ENCODE peak calls at places on chromosomes 4 and X, in seven cellular contexts. P, R, Q, Z, B, V and N are unnamed samples.

GRCh38 chr4:123408471-123409084 is 12.0 kb downstream of the SPRY1 start:
- DNase-seq in P (no peak), R (no peak), Q (no peak), Z (no peak), B (no peak), V (no peak), N (no peak)

GRCh38 chr4:110631582-110632505 is 9.0 kb upstream of the PITX2 start:
- DNase-seq in P (peak), R (peak), Q (peak), Z (no peak), B (peak), V (peak), N (peak)

GRCh38 chr4:100782356-100782755 is 264.5 kb upstream of the EMCN start:
- DNase-seq in P (no peak), R (no peak), Q (no peak), Z (no peak), B (no peak), V (no peak), N (no peak)

GRCh38 chr4:109121561-109121960 is 180.9 kb downstream of the COL25A1 start:
- DNase-seq in P (no peak), R (no peak), Q (no peak), Z (no peak), B (no peak), V (no peak), N (no peak)

GRCh38 chr4:141853091-141853734 is 216.8 kb downstream of the IL15 start:
- DNase-seq in P (no peak), R (no peak), Q (no peak), Z (no peak), B (no peak), V (peak), N (no peak)

GRCh38 chrX:77597090-77597489 is 149.9 kb downstream of the FGF16 start:
- DNase-seq in P (peak), R (no peak), Q (no peak), Z (no peak), B (no peak), V (no peak), N (no peak)

GRCh38 chr4:113759696-113760093 is 1.8 kb downstream of the CAMK2D start:
- DNase-seq in P (no peak), R (no peak), Q (no peak), Z (no peak), B (no peak), V (no peak), N (no peak)

GRCh38 chr4:78865451-78865850 is 73.8 kb downstream of the PAQR3 start:
- DNase-seq in P (no peak), R (no peak), Q (no peak), Z (no peak), B (no peak), V (no peak), N (no peak)

GRCh38 chr4:81807927-81808672 is 336.4 kb upstream of the RASGEF1B start:
- DNase-seq in P (peak), R (no peak), Q (no peak), Z (no peak), B (no peak), V (no peak), N (no peak)

GRCh38 chrX:24098932-24099331 is 44.2 kb downstream of the EIF2S3 start:
- DNase-seq in P (no peak), R (no peak), Q (no peak), Z (no peak), B (no peak), V (no peak), N (no peak)

GRCh38 chrX:119971184-119971583 is 27.6 kb upstream of the NKAP start:
- DNase-seq in P (no peak), R (no peak), Q (no peak), Z (no peak), B (no peak), V (no peak), N (no peak)

GRCh38 chr4:3783691-3784306 is 17.6 kb downstream of the ADRA2C start:
- DNase-seq in P (peak), R (no peak), Q (no peak), Z (no peak), B (no peak), V (no peak), N (peak)

GRCh38 chr4:145988628-145989027 is 50.0 kb upstream of the ZNF827 start:
- DNase-seq in P (no peak), R (no peak), Q (no peak), Z (no peak), B (no peak), V (no peak), N (no peak)

GRCh38 chrX:39002466-39002865 is 201.2 kb downstream of the MID1IP1 start:
- DNase-seq in P (no peak), R (no peak), Q (no peak), Z (no peak), B (no peak), V (no peak), N (no peak)